ENCODE peak calls at places on chromosomes 4 and X, in six cellular contexts. One of them, this sample, is unnamed.

GRCh38 chr4:138236035-138236434 is 6.1 kb downstream of the SLC7A11 start:
- DNase-seq in type B pancreatic cell: no peak
- DNase-seq in fibroblast of mammary gland: peak
- DNase-seq in psoas muscle: no peak
- DNase-seq in nephron progenitor cell: no peak
- DNase-seq in sigmoid colon: no peak
- DNase-seq in this sample: no peak

GRCh38 chr4:99655315-99656081 is 2.1 kb downstream of the C4orf54 start:
- DNase-seq in type B pancreatic cell: no peak
- DNase-seq in fibroblast of mammary gland: peak
- DNase-seq in psoas muscle: peak
- DNase-seq in nephron progenitor cell: no peak
- DNase-seq in sigmoid colon: peak
- DNase-seq in this sample: no peak

GRCh38 chr4:164212714-164213113 is 541.2 kb upstream of the SMIM31 start:
- DNase-seq in type B pancreatic cell: no peak
- DNase-seq in fibroblast of mammary gland: no peak
- DNase-seq in psoas muscle: no peak
- DNase-seq in nephron progenitor cell: no peak
- DNase-seq in sigmoid colon: no peak
- DNase-seq in this sample: no peak

GRCh38 chrX:37472836-37473235 is 98.6 kb upstream of the LANCL3 start:
- DNase-seq in type B pancreatic cell: no peak
- DNase-seq in fibroblast of mammary gland: no peak
- DNase-seq in psoas muscle: no peak
- DNase-seq in nephron progenitor cell: no peak
- DNase-seq in sigmoid colon: no peak
- DNase-seq in this sample: no peak

GRCh38 chr4:28523791-28524190 is 1663.2 kb downstream of the STIM2 start:
- DNase-seq in type B pancreatic cell: no peak
- DNase-seq in fibroblast of mammary gland: no peak
- DNase-seq in psoas muscle: no peak
- DNase-seq in nephron progenitor cell: no peak
- DNase-seq in sigmoid colon: no peak
- DNase-seq in this sample: no peak

GRCh38 chr4:124104628-124105027 is 607.9 kb downstream of the ANKRD50 start:
- DNase-seq in type B pancreatic cell: no peak
- DNase-seq in fibroblast of mammary gland: no peak
- DNase-seq in psoas muscle: no peak
- DNase-seq in nephron progenitor cell: no peak
- DNase-seq in sigmoid colon: no peak
- DNase-seq in this sample: no peak

GRCh38 chr4:54783402-54784110 is 125.8 kb downstream of the KIT start:
- DNase-seq in type B pancreatic cell: no peak
- DNase-seq in fibroblast of mammary gland: peak
- DNase-seq in psoas muscle: no peak
- DNase-seq in nephron progenitor cell: no peak
- DNase-seq in sigmoid colon: no peak
- DNase-seq in this sample: no peak

GRCh38 chr4:10403633-10404445 is 53.4 kb downstream of the ZNF518B start:
- DNase-seq in type B pancreatic cell: no peak
- DNase-seq in fibroblast of mammary gland: peak
- DNase-seq in psoas muscle: no peak
- DNase-seq in nephron progenitor cell: no peak
- DNase-seq in sigmoid colon: no peak
- DNase-seq in this sample: no peak

GRCh38 chr4:41963105-41963504 is 18.5 kb upstream of the DCAF4L1 start:
- DNase-seq in type B pancreatic cell: no peak
- DNase-seq in fibroblast of mammary gland: peak
- DNase-seq in psoas muscle: no peak
- DNase-seq in nephron progenitor cell: no peak
- DNase-seq in sigmoid colon: no peak
- DNase-seq in this sample: no peak

GRCh38 chrX:132676561-132677186 is 187.8 kb upstream of the MBNL3 start:
- DNase-seq in type B pancreatic cell: no peak
- DNase-seq in fibroblast of mammary gland: no peak
- DNase-seq in psoas muscle: no peak
- DNase-seq in nephron progenitor cell: no peak
- DNase-seq in sigmoid colon: no peak
- DNase-seq in this sample: no peak

GRCh38 chr4:16750882-16751642 is 147.4 kb downstream of the LDB2 start:
- DNase-seq in type B pancreatic cell: no peak
- DNase-seq in fibroblast of mammary gland: no peak
- DNase-seq in psoas muscle: no peak
- DNase-seq in nephron progenitor cell: no peak
- DNase-seq in sigmoid colon: no peak
- DNase-seq in this sample: no peak

GRCh38 chr4:156538210-156538609 is 433.4 kb downstream of the PDGFC start:
- DNase-seq in type B pancreatic cell: no peak
- DNase-seq in fibroblast of mammary gland: no peak
- DNase-seq in psoas muscle: no peak
- DNase-seq in nephron progenitor cell: no peak
- DNase-seq in sigmoid colon: no peak
- DNase-seq in this sample: no peak

GRCh38 chr4:25953740-25954139 is 39.7 kb downstream of the SMIM20 start:
- DNase-seq in type B pancreatic cell: no peak
- DNase-seq in fibroblast of mammary gland: peak
- DNase-seq in psoas muscle: no peak
- DNase-seq in nephron progenitor cell: no peak
- DNase-seq in sigmoid colon: no peak
- DNase-seq in this sample: no peak

GRCh38 chrX:149962859-149963757 is 24.8 kb upstream of the EOLA2 start:
- DNase-seq in type B pancreatic cell: no peak
- DNase-seq in fibroblast of mammary gland: peak
- DNase-seq in psoas muscle: peak
- DNase-seq in nephron progenitor cell: peak
- DNase-seq in sigmoid colon: no peak
- DNase-seq in this sample: no peak

GRCh38 chr4:24809376-24809775 is 14.0 kb downstream of the SOD3 start:
- DNase-seq in type B pancreatic cell: no peak
- DNase-seq in fibroblast of mammary gland: no peak
- DNase-seq in psoas muscle: no peak
- DNase-seq in nephron progenitor cell: no peak
- DNase-seq in sigmoid colon: no peak
- DNase-seq in this sample: no peak

GRCh38 chr4:14871676-14872430 is 130.4 kb upstream of the CPEB2 start:
- DNase-seq in type B pancreatic cell: no peak
- DNase-seq in fibroblast of mammary gland: peak
- DNase-seq in psoas muscle: no peak
- DNase-seq in nephron progenitor cell: peak
- DNase-seq in sigmoid colon: no peak
- DNase-seq in this sample: no peak

GRCh38 chr4:76458829-76459228 is 23.8 kb downstream of the SHROOM3 start:
- DNase-seq in type B pancreatic cell: no peak
- DNase-seq in fibroblast of mammary gland: no peak
- DNase-seq in psoas muscle: no peak
- DNase-seq in nephron progenitor cell: peak
- DNase-seq in sigmoid colon: no peak
- DNase-seq in this sample: no peak

GRCh38 chrX:8364369-8365141 is 100.1 kb upstream of the VCX3B start:
- DNase-seq in type B pancreatic cell: no peak
- DNase-seq in fibroblast of mammary gland: no peak
- DNase-seq in psoas muscle: no peak
- DNase-seq in nephron progenitor cell: peak
- DNase-seq in sigmoid colon: no peak
- DNase-seq in this sample: no peak

GRCh38 chr4:160318567-160319220 is 1215.8 kb downstream of the RAPGEF2 start:
- DNase-seq in type B pancreatic cell: no peak
- DNase-seq in fibroblast of mammary gland: no peak
- DNase-seq in psoas muscle: no peak
- DNase-seq in nephron progenitor cell: no peak
- DNase-seq in sigmoid colon: no peak
- DNase-seq in this sample: no peak

GRCh38 chrX:105190252-105190853 is 30.1 kb downstream of the TEX13A start:
- DNase-seq in type B pancreatic cell: no peak
- DNase-seq in fibroblast of mammary gland: peak
- DNase-seq in psoas muscle: no peak
- DNase-seq in nephron progenitor cell: peak
- DNase-seq in sigmoid colon: no peak
- DNase-seq in this sample: no peak

GRCh38 chr4:7737752-7738457 is 201.8 kb downstream of the AFAP1 start:
- DNase-seq in type B pancreatic cell: no peak
- DNase-seq in fibroblast of mammary gland: no peak
- DNase-seq in psoas muscle: peak
- DNase-seq in nephron progenitor cell: no peak
- DNase-seq in sigmoid colon: no peak
- DNase-seq in this sample: no peak

GRCh38 chr4:152045781-152046571 is 285.2 kb upstream of the GATB start:
- DNase-seq in type B pancreatic cell: peak
- DNase-seq in fibroblast of mammary gland: no peak
- DNase-seq in psoas muscle: peak
- DNase-seq in nephron progenitor cell: peak
- DNase-seq in sigmoid colon: no peak
- DNase-seq in this sample: no peak

GRCh38 chr4:113738251-113738650 is 23.3 kb downstream of the CAMK2D start:
- DNase-seq in type B pancreatic cell: no peak
- DNase-seq in fibroblast of mammary gland: peak
- DNase-seq in psoas muscle: no peak
- DNase-seq in nephron progenitor cell: no peak
- DNase-seq in sigmoid colon: no peak
- DNase-seq in this sample: no peak

GRCh38 chrX:63761639-63762038 is 23.4 kb downstream of the ARHGEF9 start:
- DNase-seq in type B pancreatic cell: no peak
- DNase-seq in fibroblast of mammary gland: no peak
- DNase-seq in psoas muscle: no peak
- DNase-seq in nephron progenitor cell: no peak
- DNase-seq in sigmoid colon: no peak
- DNase-seq in this sample: no peak
- TF ChIP-seq CTCF in type B pancreatic cell: no peak
- TF ChIP-seq CTCF in fibroblast of mammary gland: no peak
- TF ChIP-seq CTCF in psoas muscle: no peak
- TF ChIP-seq CTCF in nephron progenitor cell: no peak
- TF ChIP-seq CTCF in sigmoid colon: no peak
- TF ChIP-seq CTCF in this sample: peak

GRCh38 chrX:47380268-47380667 is 9.9 kb downstream of the ZNF157 start:
- DNase-seq in type B pancreatic cell: no peak
- DNase-seq in fibroblast of mammary gland: peak
- DNase-seq in psoas muscle: no peak
- DNase-seq in nephron progenitor cell: no peak
- DNase-seq in sigmoid colon: no peak
- DNase-seq in this sample: no peak

GRCh38 chrX:47384502-47384901 is 14.1 kb downstream of the ZNF157 start:
- DNase-seq in type B pancreatic cell: no peak
- DNase-seq in fibroblast of mammary gland: peak
- DNase-seq in psoas muscle: no peak
- DNase-seq in nephron progenitor cell: peak
- DNase-seq in sigmoid colon: peak
- DNase-seq in this sample: no peak
- TF ChIP-seq CTCF in type B pancreatic cell: peak
- TF ChIP-seq CTCF in fibroblast of mammary gland: peak
- TF ChIP-seq CTCF in psoas muscle: peak
- TF ChIP-seq CTCF in nephron progenitor cell: peak
- TF ChIP-seq CTCF in sigmoid colon: peak
- TF ChIP-seq CTCF in this sample: peak

GRCh38 chr4:84681488-84682274 is 98.8 kb downstream of the CDS1 start:
- DNase-seq in type B pancreatic cell: no peak
- DNase-seq in fibroblast of mammary gland: peak
- DNase-seq in psoas muscle: no peak
- DNase-seq in nephron progenitor cell: no peak
- DNase-seq in sigmoid colon: no peak
- DNase-seq in this sample: no peak
- TF ChIP-seq CTCF in type B pancreatic cell: no peak
- TF ChIP-seq CTCF in fibroblast of mammary gland: no peak
- TF ChIP-seq CTCF in psoas muscle: no peak
- TF ChIP-seq CTCF in nephron progenitor cell: no peak
- TF ChIP-seq CTCF in sigmoid colon: no peak
- TF ChIP-seq CTCF in this sample: peak

GRCh38 chrX:17744896-17745523 is 7.7 kb downstream of the SCML1 start:
- DNase-seq in type B pancreatic cell: no peak
- DNase-seq in fibroblast of mammary gland: peak
- DNase-seq in psoas muscle: no peak
- DNase-seq in nephron progenitor cell: no peak
- DNase-seq in sigmoid colon: no peak
- DNase-seq in this sample: no peak
- TF ChIP-seq CTCF in type B pancreatic cell: peak
- TF ChIP-seq CTCF in fibroblast of mammary gland: peak
- TF ChIP-seq CTCF in psoas muscle: peak
- TF ChIP-seq CTCF in nephron progenitor cell: peak
- TF ChIP-seq CTCF in sigmoid colon: no peak
- TF ChIP-seq CTCF in this sample: peak

DNA sequence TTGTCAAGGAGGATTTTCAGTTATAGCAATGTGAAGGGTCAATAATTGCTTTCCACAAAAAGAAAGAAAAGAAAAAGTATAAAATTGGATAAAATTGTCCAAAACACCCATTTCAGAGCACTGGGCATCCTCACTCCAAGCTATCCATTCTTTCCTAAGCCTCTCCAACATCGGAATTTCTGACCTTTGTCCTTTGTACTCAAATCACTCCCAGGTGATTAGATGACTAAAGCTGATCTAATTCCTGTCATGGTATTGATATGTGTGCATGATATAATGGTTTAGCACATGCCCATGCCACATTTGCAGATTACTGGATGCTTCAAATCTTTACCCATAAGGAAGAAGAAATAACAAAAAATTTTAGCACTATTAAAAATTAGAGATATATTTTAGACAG is 152.3 kb downstream of the CENPC start:
- DNase-seq in type B pancreatic cell: no peak
- DNase-seq in fibroblast of mammary gland: no peak
- DNase-seq in psoas muscle: no peak
- DNase-seq in nephron progenitor cell: no peak
- DNase-seq in sigmoid colon: no peak
- DNase-seq in this sample: no peak
- TF ChIP-seq CTCF in type B pancreatic cell: no peak
- TF ChIP-seq CTCF in fibroblast of mammary gland: no peak
- TF ChIP-seq CTCF in psoas muscle: no peak
- TF ChIP-seq CTCF in nephron progenitor cell: no peak
- TF ChIP-seq CTCF in sigmoid colon: no peak
- TF ChIP-seq CTCF in this sample: no peak

DNA sequence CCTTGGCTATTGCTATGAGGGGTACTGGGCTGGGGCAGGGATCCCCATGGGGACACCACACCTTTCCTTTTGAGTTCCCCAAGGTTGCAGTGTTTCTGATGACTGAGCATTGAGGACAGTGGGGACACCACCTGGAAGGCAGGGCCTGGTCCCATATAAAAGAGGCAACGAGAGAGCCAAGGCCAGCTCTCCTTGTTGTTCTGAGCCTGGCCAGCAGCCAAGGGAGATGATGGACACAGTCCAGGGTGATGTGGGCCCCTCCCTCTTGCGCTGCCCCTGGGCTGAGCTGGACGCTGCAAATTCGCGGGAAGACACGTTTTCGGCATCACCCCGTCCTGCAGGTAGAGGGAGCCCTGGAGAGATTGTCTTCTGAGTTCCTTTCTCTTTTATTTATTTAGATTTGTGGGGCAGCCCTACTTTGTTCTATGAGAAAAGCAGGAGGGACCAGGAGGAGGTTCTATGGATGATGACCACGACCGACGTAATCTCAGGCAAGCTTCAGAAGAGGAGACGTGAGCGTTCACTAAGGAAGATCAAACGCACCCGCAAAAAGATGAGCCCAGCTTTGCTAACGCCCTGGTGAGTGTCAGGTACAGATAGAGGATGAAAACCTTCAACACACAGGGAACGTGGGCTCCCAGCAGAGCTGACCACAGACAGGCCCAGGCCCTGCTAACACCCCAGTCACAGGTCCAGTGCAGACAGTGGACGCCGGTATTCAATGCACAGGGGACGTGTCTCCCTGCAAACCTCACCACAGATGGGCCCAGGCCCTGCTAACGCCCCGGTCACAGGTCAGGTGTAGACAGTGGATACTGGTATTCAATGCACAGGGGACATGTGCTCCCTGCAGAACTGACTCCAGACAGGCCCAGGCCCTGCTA is 97.4 kb downstream of the SHOX start:
- DNase-seq in type B pancreatic cell: no peak
- DNase-seq in fibroblast of mammary gland: no peak
- DNase-seq in psoas muscle: no peak
- DNase-seq in nephron progenitor cell: peak
- DNase-seq in sigmoid colon: peak
- DNase-seq in this sample: peak
- TF ChIP-seq CTCF in type B pancreatic cell: peak
- TF ChIP-seq CTCF in fibroblast of mammary gland: no peak
- TF ChIP-seq CTCF in psoas muscle: no peak
- TF ChIP-seq CTCF in nephron progenitor cell: peak
- TF ChIP-seq CTCF in sigmoid colon: no peak
- TF ChIP-seq CTCF in this sample: peak

This sample was measured in osteocyte.